ENCODE peak calls at places on chromosomes 4 and X, in six cellular contexts. One of them, this sample, is unnamed.

GRCh38 chr4:116702949-116703348 is 382.4 kb downstream of the TRAM1L1 start:
- DNase-seq in sciatic nerve: no peak
- DNase-seq in substantia nigra: no peak
- DNase-seq in hepatocyte: no peak
- DNase-seq in A172: peak
- DNase-seq in fibroblast of mammary gland: no peak
- DNase-seq in this sample: no peak

GRCh38 chrX:129631850-129632249 is 22.9 kb downstream of the APLN start:
- DNase-seq in A172: no peak
- DNase-seq in sciatic nerve: no peak
- DNase-seq in substantia nigra: no peak
- DNase-seq in fibroblast of mammary gland: no peak
- DNase-seq in hepatocyte: no peak
- DNase-seq in this sample: no peak

GRCh38 chr4:60443068-60443467 is 757.1 kb upstream of the ADGRL3 start:
- DNase-seq in hepatocyte: no peak
- DNase-seq in sciatic nerve: no peak
- DNase-seq in fibroblast of mammary gland: no peak
- DNase-seq in substantia nigra: no peak
- DNase-seq in A172: no peak
- DNase-seq in this sample: no peak

GRCh38 chr4:139986621-139987510 is 167.1 kb downstream of the MAML3 start:
- DNase-seq in hepatocyte: no peak
- DNase-seq in sciatic nerve: no peak
- DNase-seq in substantia nigra: no peak
- DNase-seq in A172: no peak
- DNase-seq in fibroblast of mammary gland: peak
- DNase-seq in this sample: no peak

GRCh38 chr4:153476829-153477574 is 10.8 kb downstream of the TMEM131L start:
- DNase-seq in sciatic nerve: no peak
- DNase-seq in hepatocyte: no peak
- DNase-seq in fibroblast of mammary gland: no peak
- DNase-seq in substantia nigra: no peak
- DNase-seq in A172: no peak
- DNase-seq in this sample: peak

GRCh38 chr4:156420557-156420956 is 466.9 kb upstream of the CTSO start:
- DNase-seq in sciatic nerve: no peak
- DNase-seq in substantia nigra: no peak
- DNase-seq in fibroblast of mammary gland: peak
- DNase-seq in A172: peak
- DNase-seq in hepatocyte: no peak
- DNase-seq in this sample: no peak

GRCh38 chr4:476501-476900 is 22.5 kb downstream of the ZNF721 start:
- DNase-seq in A172: peak
- DNase-seq in fibroblast of mammary gland: peak
- DNase-seq in substantia nigra: no peak
- DNase-seq in hepatocyte: no peak
- DNase-seq in sciatic nerve: no peak
- DNase-seq in this sample: no peak

GRCh38 chr4:2059034-2059725 is at the start of gene NAT8L:
- DNase-seq in A172: peak
- DNase-seq in fibroblast of mammary gland: no peak
- DNase-seq in hepatocyte: peak
- DNase-seq in sciatic nerve: no peak
- DNase-seq in substantia nigra: no peak
- DNase-seq in this sample: no peak

GRCh38 chr4:22502895-22503814 is 12.7 kb downstream of the ADGRA3 start:
- DNase-seq in hepatocyte: no peak
- DNase-seq in A172: peak
- DNase-seq in substantia nigra: no peak
- DNase-seq in fibroblast of mammary gland: no peak
- DNase-seq in sciatic nerve: no peak
- DNase-seq in this sample: no peak

GRCh38 chr4:4247711-4248035 is 350 bp downstream of the TMEM128 start:
- DNase-seq in sciatic nerve: no peak
- DNase-seq in substantia nigra: no peak
- DNase-seq in fibroblast of mammary gland: no peak
- DNase-seq in hepatocyte: no peak
- DNase-seq in A172: no peak
- DNase-seq in this sample: no peak

GRCh38 chr4:8346838-8347605 is 77.5 kb downstream of the HTRA3 start:
- DNase-seq in hepatocyte: no peak
- DNase-seq in substantia nigra: no peak
- DNase-seq in A172: no peak
- DNase-seq in fibroblast of mammary gland: no peak
- DNase-seq in sciatic nerve: peak
- DNase-seq in this sample: no peak

GRCh38 chr4:11489449-11490083 is 60.9 kb upstream of the HS3ST1 start:
- DNase-seq in fibroblast of mammary gland: no peak
- DNase-seq in sciatic nerve: no peak
- DNase-seq in A172: no peak
- DNase-seq in substantia nigra: no peak
- DNase-seq in hepatocyte: no peak
- DNase-seq in this sample: no peak

GRCh38 chr4:102734591-102735385 is 26.0 kb downstream of the MANBA start:
- DNase-seq in A172: peak
- DNase-seq in hepatocyte: peak
- DNase-seq in sciatic nerve: no peak
- DNase-seq in fibroblast of mammary gland: peak
- DNase-seq in substantia nigra: no peak
- DNase-seq in this sample: no peak

GRCh38 chrX:8447367-8447766 is 17.3 kb upstream of the VCX3B start:
- DNase-seq in A172: no peak
- DNase-seq in hepatocyte: no peak
- DNase-seq in fibroblast of mammary gland: no peak
- DNase-seq in sciatic nerve: no peak
- DNase-seq in substantia nigra: no peak
- DNase-seq in this sample: no peak

GRCh38 chr4:148857973-148858534 is 415.8 kb upstream of the NR3C2 start:
- DNase-seq in fibroblast of mammary gland: no peak
- DNase-seq in sciatic nerve: no peak
- DNase-seq in A172: no peak
- DNase-seq in hepatocyte: no peak
- DNase-seq in substantia nigra: no peak
- DNase-seq in this sample: no peak

This sample was measured in RWPE1.